ENCODE peak calls at places on chromosomes 7 and 10, in seven cellular contexts. U, D, R, W, N, M and T are unnamed samples.

GRCh38 chr7:134757938-134758337 is 21.5 kb upstream of the CALD1 start:
- DNase-seq in U (no peak), D (no peak), R (no peak), W (no peak), N (no peak), M (no peak), T (no peak)

GRCh38 chr10:119595134-119595714 is 1.5 kb downstream of the TIAL1 start:
- DNase-seq in U (no peak), D (no peak), R (no peak), W (no peak), N (no peak), M (no peak), T (peak; percentile 14)

GRCh38 chr7:5424689-5425506 is 1.3 kb upstream of the TNRC18 start:
- DNase-seq in U (no peak), D (no peak), R (no peak), W (peak; percentile 65), N (peak; percentile 57), M (peak; percentile 61), T (peak; percentile 58)

GRCh38 chr10:13792011-13792410 is 205.2 kb downstream of the PRPF18 start:
- DNase-seq in U (no peak), D (no peak), R (no peak), W (peak; percentile 79), N (no peak), M (peak; percentile 17), T (no peak)

GRCh38 chr10:132142396-132143161 is 44.2 kb upstream of the DPYSL4 start:
- DNase-seq in U (peak; percentile 35), D (peak; percentile 17), R (no peak), W (no peak), N (peak; percentile 43), M (peak; percentile 30), T (peak; percentile 25)

GRCh38 chr7:157339777-157340677 is 3.2 kb downstream of the DNAJB6 start:
- DNase-seq in U (peak; percentile 54), D (peak; percentile 45), R (peak; percentile 53), W (peak; percentile 24), N (peak; percentile 85), M (peak; percentile 81), T (peak; percentile 60)

GRCh38 chr10:77513783-77514331 is 123.8 kb downstream of the KCNMA1 start:
- DNase-seq in U (no peak), D (no peak), R (no peak), W (no peak), N (no peak), M (no peak), T (peak; percentile 26)

GRCh38 chr7:25196132-25196896 is 32.0 kb downstream of the NPVF start:
- DNase-seq in U (no peak), D (no peak), R (no peak), W (no peak), N (peak; percentile 4), M (no peak), T (no peak)

GRCh38 chr10:132434405-132435005 is 37.5 kb downstream of the PWWP2B start:
- DNase-seq in U (no peak), D (peak; percentile 61), R (no peak), W (no peak), N (peak; percentile 61), M (no peak), T (no peak)